ENCODE peak calls at places on chromosomes 5 and 9, in four cellular contexts. T is HepG2, P is HCT116, L is endothelial cell of umbilical vein. R is an unnamed sample.

GRCh38 chr5:164007062-164007461 is 501.6 kb downstream of the MAT2B start:
- DNase-seq in T (no peak), P (no peak), L (no peak), R (no peak)

GRCh38 chr9:974064-974992 is 2.1 kb upstream of the DMRT3 start:
- DNase-seq in T (no peak), P (no peak), L (no peak), R (no peak)

GRCh38 chr5:108642170-108642906 is 105.4 kb upstream of the FER start:
- DNase-seq in T (peak; percentile 53), P (peak; percentile 69), L (peak; percentile 82), R (peak; percentile 90)

GRCh38 chr9:112624711-112625707 is 92.9 kb downstream of the INIP start:
- DNase-seq in T (no peak), P (no peak), L (no peak), R (no peak)

GRCh38 chr5:143890475-143890874 is 78.5 kb downstream of the HMHB1 start:
- DNase-seq in T (no peak), P (no peak), L (peak; percentile 24), R (no peak)

GRCh38 chr9:124733964-124734740 is 37.0 kb downstream of the NR6A1 start:
- DNase-seq in T (peak; percentile 94), P (no peak), L (no peak), R (no peak)

GRCh38 chr9:92270511-92270910 is 23.0 kb downstream of the IARS1 start:
- DNase-seq in T (no peak), P (no peak), L (no peak), R (no peak)

GRCh38 chr9:112112941-112113399 is 62.1 kb downstream of the SUSD1 start:
- DNase-seq in T (peak; percentile 60), P (peak; percentile 82), L (no peak), R (peak; percentile 83)

GRCh38 chr5:177429248-177430045 is 3.0 kb downstream of the GRK6 start:
- DNase-seq in T (no peak), P (no peak), L (no peak), R (peak; percentile 43)

GRCh38 chr9:89922099-89922498 is 317.3 kb downstream of the GADD45G start:
- DNase-seq in T (no peak), P (no peak), L (no peak), R (peak; percentile 20)

GRCh38 chr5:34600118-34600493 is 56.0 kb upstream of the RAI14 start:
- DNase-seq in T (no peak), P (no peak), L (no peak), R (no peak)

GRCh38 chr5:34841816-34842215 is 2.9 kb downstream of the TTC23L start:
- DNase-seq in T (no peak), P (no peak), L (no peak), R (no peak)

GRCh38 chr5:179371681-179372675 is 26.7 kb upstream of the ADAMTS2 start:
- DNase-seq in T (no peak), P (no peak), L (no peak), R (peak; percentile 35)

GRCh38 chr9:8856686-8857329 is 1057.2 kb upstream of the DMAC1 start:
- DNase-seq in T (no peak), P (no peak), L (peak; percentile 26), R (no peak)
- H3K27me3 ChIP-seq in T (peaks cover 22% of the 10 kb centered on the region), P (no peaks in the 10 kb centered on the region), L (peaks cover 13% of the 10 kb centered on the region), R (no peaks in the 10 kb centered on the region)

DNA sequence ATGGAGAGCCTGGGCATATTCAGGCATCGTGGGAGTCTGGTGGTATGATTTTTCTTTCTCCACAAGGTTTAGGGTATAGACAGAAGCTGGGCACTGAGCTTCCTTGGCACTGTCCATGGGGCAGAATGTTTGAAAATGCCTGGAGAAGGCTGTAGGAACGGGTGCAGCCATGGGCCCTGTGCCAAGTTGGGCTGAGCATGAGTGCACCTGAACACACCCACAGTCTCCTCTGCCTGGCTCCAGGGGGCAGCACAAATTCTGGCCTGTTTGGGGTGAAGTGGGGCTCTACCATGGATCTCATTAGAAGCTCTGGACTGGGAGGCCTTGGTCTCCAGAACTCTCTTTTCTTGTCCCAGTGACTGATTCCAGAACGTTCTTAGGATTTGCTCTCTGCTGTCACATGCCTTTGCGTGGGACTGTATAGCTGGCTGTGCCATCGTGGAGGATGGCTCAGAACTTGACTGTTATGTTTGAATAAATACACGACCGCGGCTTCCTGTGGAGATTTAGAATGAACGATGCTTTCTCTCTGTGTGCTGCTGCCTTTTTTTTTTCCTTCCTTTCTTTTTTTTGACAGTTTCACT is 229.8 kb downstream of the FANCC start:
- DNase-seq in T (no peak), P (no peak), L (no peak), R (no peak)
- H3K9ac ChIP-seq in T (no peak overlapping the region), P (no peak overlapping the region), L (no peak overlapping the region), R (no peak overlapping the region)

GRCh38 chr9:96766199-96766598 is 11.7 kb downstream of the ZNF510 start:
- DNase-seq in T (no peak), P (no peak), L (no peak), R (no peak)

GRCh38 chr9:96758845-96759673 is 18.8 kb downstream of the ZNF510 start:
- DNase-seq in T (no peak), P (no peak), L (peak; percentile 4), R (no peak)

DNA sequence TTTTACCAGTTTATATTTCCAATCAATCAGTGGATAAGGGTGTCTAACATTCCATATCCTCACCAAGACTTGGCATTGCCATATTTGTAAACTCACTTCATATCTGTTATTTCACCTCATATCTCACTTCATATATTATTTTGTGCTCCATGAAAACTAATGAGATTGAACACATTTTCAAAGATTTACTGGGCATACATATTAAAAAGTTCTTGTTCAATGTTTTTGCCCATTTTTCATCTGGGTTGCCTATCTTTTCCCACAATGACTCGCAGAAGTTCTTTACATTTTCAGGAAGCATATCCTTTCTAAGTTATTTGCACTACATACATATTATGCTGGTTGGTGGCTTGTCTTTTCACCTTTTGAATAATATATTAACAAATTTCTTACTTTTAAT is 15.3 kb downstream of the ZNF510 start:
- DNase-seq in T (no peak), P (no peak), L (no peak), R (no peak)
- H3K9me3 ChIP-seq in T (peaks cover 95% of the 10 kb centered on the region), P (peaks cover 48% of the 10 kb centered on the region), L (peaks cover 29% of the 10 kb centered on the region), R (peaks cover 100% of the 10 kb centered on the region)

GRCh38 chr9:129272348-129273025 is 94.4 kb upstream of the IER5L start:
- DNase-seq in T (no peak), P (no peak), L (no peak), R (peak; percentile 5)

GRCh38 chr9:129275626-129276247 is 97.7 kb upstream of the IER5L start:
- DNase-seq in T (no peak), P (no peak), L (no peak), R (peak; percentile 48)

GRCh38 chr9:129270903-129271431 is 92.9 kb upstream of the IER5L start:
- DNase-seq in T (no peak), P (no peak), L (no peak), R (peak; percentile 34)

GRCh38 chr9:129273941-129274709 is 96.1 kb upstream of the IER5L start:
- DNase-seq in T (no peak), P (no peak), L (no peak), R (peak; percentile 18)

GRCh38 chr9:129273136-129273895 is 95.3 kb upstream of the IER5L start:
- DNase-seq in T (no peak), P (no peak), L (no peak), R (peak; percentile 26)
- H3K27me3 ChIP-seq in T (peaks cover 52% of the 10 kb centered on the region), P (no peaks in the 10 kb centered on the region), L (peaks cover 2% of the 10 kb centered on the region), R (no peaks in the 10 kb centered on the region)

GRCh38 chr5:67221487-67222242 is 25.1 kb upstream of the CD180 start:
- DNase-seq in T (no peak), P (no peak), L (no peak), R (no peak)
- H3K9ac ChIP-seq in T (no peak overlapping the region), P (no peak overlapping the region), L (no peak overlapping the region), R (no peak overlapping the region)

GRCh38 chr9:134982311-134982710 is 64.6 kb upstream of the FCN1 start:
- DNase-seq in T (no peak), P (no peak), L (no peak), R (no peak)

GRCh38 chr9:134981829-134982228 is 64.1 kb upstream of the FCN1 start:
- DNase-seq in T (no peak), P (no peak), L (no peak), R (no peak)

GRCh38 chr9:134981001-134981400 is 63.3 kb upstream of the FCN1 start:
- DNase-seq in T (no peak), P (no peak), L (no peak), R (no peak)

GRCh38 chr9:134983094-134983493 is 65.4 kb upstream of the FCN1 start:
- DNase-seq in T (no peak), P (no peak), L (peak; percentile 4), R (peak; percentile 94)

GRCh38 chr9:134980516-134980915 is 62.8 kb upstream of the FCN1 start:
- DNase-seq in T (no peak), P (no peak), L (no peak), R (no peak)
- H3K9me3 ChIP-seq in T (no peaks in the 10 kb centered on the region), P (no peaks in the 10 kb centered on the region), L (no peaks in the 10 kb centered on the region), R (no peaks in the 10 kb centered on the region)

DNA sequence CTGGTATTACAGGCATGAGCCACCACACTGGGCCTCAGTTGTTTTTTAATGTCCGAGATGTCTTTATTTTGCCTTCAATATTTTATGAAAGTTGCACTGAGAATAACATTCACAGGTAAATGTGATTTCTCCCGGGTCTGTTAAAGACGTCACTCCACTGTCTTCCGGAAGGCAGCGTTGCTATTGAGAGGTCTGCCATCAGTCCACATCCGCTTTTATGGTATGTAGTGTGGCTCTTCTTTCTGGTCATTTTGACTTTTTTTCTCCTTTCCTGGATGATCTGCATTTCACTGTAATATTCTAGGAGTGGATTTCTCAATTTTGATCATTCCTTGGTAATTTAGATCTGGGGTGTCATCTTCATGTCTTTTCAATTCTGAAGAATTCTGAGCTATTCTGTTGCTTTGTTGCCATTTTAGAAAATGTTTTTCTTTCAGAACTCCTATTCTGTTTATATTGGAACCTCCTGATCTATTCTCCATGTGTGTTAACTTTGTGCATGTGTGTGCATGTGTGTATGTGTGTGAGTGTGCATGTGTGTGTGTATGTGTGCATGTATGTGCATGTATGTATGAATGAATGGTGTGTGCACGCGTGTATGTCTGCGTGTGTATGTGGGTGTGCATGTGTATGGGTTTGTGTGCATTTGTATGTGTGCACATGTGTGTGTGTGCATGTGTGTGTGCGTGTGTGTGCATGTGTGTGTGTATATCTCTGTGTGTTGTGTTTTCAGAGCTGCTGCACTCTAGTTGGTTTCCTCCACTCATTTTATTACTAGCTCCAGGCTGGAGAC is 1.9 kb upstream of the LCN1 start:
- DNase-seq in T (no peak), P (no peak), L (no peak), R (no peak)
- H3K27me3 ChIP-seq in T (peaks cover 59% of the 10 kb centered on the region), P (no peaks in the 10 kb centered on the region), L (no peaks in the 10 kb centered on the region), R (no peaks in the 10 kb centered on the region)